ENCODE peak calls at places on chromosomes 5 and 9, in seven cellular contexts. S, W, C, G, L, I and X are unnamed samples.

GRCh38 chr5:79229357-79230174 is 6.4 kb upstream of the JMY start:
- DNase-seq in S (peak; percentile 77), G (peak; percentile 26), L (no peak), I (no peak), C (no peak), W (no peak), X (peak; percentile 81)

GRCh38 chr9:132014218-132014800 is 65.4 kb downstream of the MED27 start:
- DNase-seq in S (no peak), L (no peak), I (no peak), G (no peak), C (no peak), W (no peak), X (no peak)

GRCh38 chr5:56328753-56329560 is 95.8 kb upstream of the ANKRD55 start:
- DNase-seq in C (no peak), I (peak; percentile 47), G (peak; percentile 71), L (no peak), S (peak; percentile 62), W (no peak), X (no peak)

GRCh38 chr5:141559481-141559880 is 59.3 kb downstream of the DIAPH1 start:
- DNase-seq in S (peak; percentile 59), C (no peak), W (no peak), G (peak; percentile 80), L (no peak), I (no peak), X (peak; percentile 41)

GRCh38 chr9:37239224-37239859 is 119.0 kb downstream of the ZCCHC7 start:
- DNase-seq in G (no peak), I (no peak), W (no peak), L (no peak), C (no peak), S (no peak), X (peak; percentile 11)

GRCh38 chr5:180085837-180086236 is 14.3 kb upstream of the RNF130 start:
- DNase-seq in S (no peak), L (no peak), G (peak; percentile 22), C (no peak), I (no peak), W (no peak), X (no peak)

GRCh38 chr5:56055859-56056258 is 61.1 kb upstream of the IL6ST start:
- DNase-seq in I (no peak), S (no peak), L (no peak), W (no peak), G (no peak), C (no peak), X (no peak)

GRCh38 chr9:127904888-127905728 is 5.7 kb upstream of the ST6GALNAC6 start:
- DNase-seq in G (no peak), I (no peak), C (peak; percentile 91), L (no peak), S (no peak), W (no peak), X (no peak)

GRCh38 chr5:39473156-39473779 is 48.5 kb upstream of the DAB2 start:
- DNase-seq in L (no peak), I (no peak), W (no peak), G (peak; percentile 88), C (no peak), S (no peak), X (peak; percentile 45)

GRCh38 chr9:130196643-130197042 is 24.4 kb downstream of the NCS1 start:
- DNase-seq in I (no peak), L (peak; percentile 46), W (no peak), C (no peak), G (no peak), S (no peak), X (no peak)

GRCh38 chr5:180831139-180832080 is 28.8 kb upstream of the MGAT1 start:
- DNase-seq in W (no peak), I (peak; percentile 91), G (peak; percentile 47), C (peak; percentile 92), L (peak; percentile 89), S (peak; percentile 91), X (peak; percentile 49)

GRCh38 chr9:546797-547223 is 294.7 kb upstream of the DMRT1 start:
- DNase-seq in I (no peak), W (no peak), S (no peak), G (peak; percentile 8), C (no peak), L (no peak), X (peak; percentile 13)

GRCh38 chr5:170746081-170746951 is 37.2 kb upstream of the GABRP start:
- DNase-seq in L (no peak), S (no peak), C (no peak), G (no peak), W (no peak), I (no peak), X (no peak)

GRCh38 chr5:149937610-149938009 is 7.0 kb downstream of the PDE6A start:
- DNase-seq in L (no peak), W (no peak), C (no peak), G (no peak), S (peak; percentile 70), I (no peak), X (peak; percentile 27)

GRCh38 chr9:116589392-116590354 is 97.4 kb upstream of the TRIM32 start:
- DNase-seq in S (no peak), W (no peak), L (no peak), I (no peak), C (peak; percentile 58), G (no peak), X (peak; percentile 84)

GRCh38 chr5:141617682-141618029 is 1.1 kb downstream of the DIAPH1 start:
- DNase-seq in C (peak; percentile 24), S (no peak), I (no peak), L (no peak), W (no peak), G (no peak), X (peak; percentile 31)

GRCh38 chr9:703392-703791 is 138.1 kb upstream of the DMRT1 start:
- DNase-seq in S (no peak), C (no peak), W (no peak), I (no peak), L (no peak), G (peak; percentile 67), X (no peak)

GRCh38 chr5:169265888-169266287 is 35.1 kb downstream of the SLIT3 start:
- DNase-seq in S (peak; percentile 25), G (no peak), I (no peak), L (no peak), C (no peak), W (no peak), X (peak; percentile 3)

DNA sequence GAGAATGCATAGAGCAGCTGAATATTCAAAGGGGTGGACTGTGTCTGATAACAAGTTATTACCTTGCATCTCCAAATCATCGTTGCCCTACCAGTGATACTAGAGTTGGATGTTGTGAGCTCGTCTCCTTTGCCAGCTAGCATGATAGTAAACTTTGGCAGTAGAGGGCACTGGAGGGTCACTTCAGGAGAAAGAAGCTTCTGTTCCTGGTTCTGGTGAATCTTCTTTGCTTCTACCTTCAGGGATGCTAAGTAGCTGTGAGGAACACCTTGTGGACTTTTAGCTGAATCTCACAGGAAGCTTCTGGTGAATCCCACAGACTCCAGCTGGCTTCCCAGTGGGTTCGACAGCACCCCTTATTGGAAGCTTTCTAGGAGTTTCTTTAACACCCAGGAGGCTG is 626.6 kb upstream of the SGCD start:
- DNase-seq in G (no peak), I (no peak), L (no peak), S (no peak), C (no peak), W (no peak), X (no peak)
- TF ChIP-seq CTCF in G (no peak), I (no peak), L (no peak), S (no peak), C (no peak), W (no peak), X (no peak)

GRCh38 chr9:34564617-34565016 is 24.9 kb downstream of the CNTFR start:
- DNase-seq in C (no peak), G (no peak), L (no peak), W (no peak), I (no peak), S (no peak), X (no peak)

GRCh38 chr9:34559616-34560546 is 29.6 kb downstream of the CNTFR start:
- DNase-seq in S (peak; percentile 54), G (peak; percentile 40), W (no peak), L (peak; percentile 44), I (peak; percentile 8), C (peak; percentile 55), X (peak; percentile 41)

GRCh38 chr9:34563262-34563661 is 26.3 kb downstream of the CNTFR start:
- DNase-seq in G (no peak), W (no peak), S (no peak), I (no peak), C (no peak), L (no peak), X (no peak)

GRCh38 chr9:34560574-34561229 is 28.8 kb downstream of the CNTFR start:
- DNase-seq in I (no peak), W (no peak), C (peak; percentile 76), S (no peak), L (no peak), G (no peak), X (no peak)

GRCh38 chr9:34562136-34562745 is 27.3 kb downstream of the CNTFR start:
- DNase-seq in I (no peak), L (no peak), S (no peak), W (no peak), G (no peak), C (peak; percentile 50), X (no peak)
- TF ChIP-seq CTCF in I (peak; percentile 23), L (peak; percentile 28), S (no peak), W (peak; percentile 25), G (peak; percentile 33), C (peak; percentile 50), X (peak; percentile 80)

GRCh38 chr5:80933061-80933460 is 27.1 kb upstream of the RASGRF2 start:
- DNase-seq in C (no peak), I (no peak), S (no peak), W (no peak), L (no peak), G (peak; percentile 29), X (peak; percentile 2)

GRCh38 chr5:80937591-80937990 is 22.6 kb upstream of the RASGRF2 start:
- DNase-seq in I (no peak), G (no peak), W (no peak), C (no peak), L (no peak), S (peak; percentile 41), X (peak; percentile 28)

GRCh38 chr5:80931423-80931822 is 28.7 kb upstream of the RASGRF2 start:
- DNase-seq in I (no peak), S (no peak), L (no peak), W (no peak), G (no peak), C (no peak), X (no peak)

GRCh38 chr5:80934751-80935150 is 25.4 kb upstream of the RASGRF2 start:
- DNase-seq in S (no peak), L (no peak), C (no peak), I (no peak), W (no peak), G (no peak), X (no peak)

DNA sequence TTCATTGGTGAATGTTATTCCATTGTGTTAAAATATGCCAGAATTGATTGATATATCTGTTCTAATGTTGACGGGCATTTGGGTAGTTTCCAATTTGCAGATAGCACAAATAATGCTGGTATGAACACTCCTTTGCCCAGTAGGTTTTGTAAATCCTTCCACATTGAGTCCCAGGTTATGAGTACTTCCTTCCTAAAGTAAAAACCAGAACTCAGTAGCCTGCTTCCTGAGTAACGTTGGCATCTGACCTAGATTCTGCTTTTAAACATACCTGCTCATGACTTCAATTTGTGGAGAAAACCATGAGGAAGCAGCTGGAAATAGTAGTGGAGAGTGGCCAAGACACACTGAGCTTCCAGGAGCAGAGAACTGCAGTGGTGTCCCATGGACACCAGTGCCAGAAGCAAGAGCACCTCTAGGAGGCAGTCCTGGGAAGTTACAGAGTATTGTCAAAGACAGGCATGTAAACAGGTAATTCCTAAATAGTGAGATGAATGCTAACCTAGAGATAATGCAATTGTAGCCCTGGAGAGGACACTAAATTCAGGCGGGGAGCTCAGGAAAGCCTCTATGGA is 24.3 kb upstream of the RASGRF2 start:
- DNase-seq in C (no peak), I (peak; percentile 28), L (no peak), W (no peak), G (no peak), S (no peak), X (no peak)
- TF ChIP-seq CTCF in C (no peak), I (no peak), L (no peak), W (no peak), G (no peak), S (no peak), X (no peak)

GRCh38 chr5:128534729-128535128 is 3.3 kb downstream of the FBN2 start:
- DNase-seq in S (peak; percentile 57), L (no peak), C (peak; percentile 28), G (peak; percentile 60), W (no peak), I (peak; percentile 53), X (no peak)
- TF ChIP-seq CTCF in S (no peak), L (no peak), C (no peak), G (no peak), W (no peak), I (no peak), X (no peak)